ENCODE peak calls at places on chromosomes 16 and 17, in nine cellular contexts. One of them, this sample, is unnamed.
A peak's percentile ranks its signal among the peaks of the same experiment; 100 is the strongest.

GRCh38 chr17:29059281-29059680 is 16.3 kb downstream of the PIPOX start:
- DNase-seq in A673: no peak
- DNase-seq in activated T-helper 1 cell treated with anti-CD3 and anti-CD28 coated beads, Interleukin-12 subunit alpha, Interleukin-12 subunit beta, Interleukin-2, Interleukin-4 antibody, amounts not matched to agents 30 ng/mL and 10 ng/mL and 1 ng/mL, durations not matched to agents 14 hours and 24 hours and 36 hours: no peak
- DNase-seq in lung microvascular endothelial cell: peak; percentile 27
- DNase-seq in stimulated activated CD8-positive, alpha-beta memory T cell treated with anti-CD3 and anti-CD28 coated beads, Interleukin-4, amount 100 ng/mL, for 24 hours: no peak
- DNase-seq in CD8-positive, alpha-beta memory T cell: no peak
- DNase-seq in iris pigment epithelial cell: peak; percentile 75
- DNase-seq in tibial artery: no peak
- DNase-seq in Ammon's horn: no peak
- DNase-seq in this sample: no peak

GRCh38 chr17:40498281-40499084 is 2.9 kb downstream of the TNS4 start:
- DNase-seq in A673: no peak
- DNase-seq in CD8-positive, alpha-beta memory T cell: no peak
- DNase-seq in Ammon's horn: no peak
- DNase-seq in lung microvascular endothelial cell: no peak
- DNase-seq in tibial artery: no peak
- DNase-seq in iris pigment epithelial cell: no peak
- DNase-seq in activated T-helper 1 cell treated with anti-CD3 and anti-CD28 coated beads, Interleukin-12 subunit alpha, Interleukin-12 subunit beta, Interleukin-2, Interleukin-4 antibody, amounts not matched to agents 30 ng/mL and 10 ng/mL and 1 ng/mL, durations not matched to agents 14 hours and 24 hours and 36 hours: no peak
- DNase-seq in stimulated activated CD8-positive, alpha-beta memory T cell treated with anti-CD3 and anti-CD28 coated beads, Interleukin-4, amount 100 ng/mL, for 24 hours: no peak
- DNase-seq in this sample: no peak

GRCh38 chr16:82876951-82877350 is 250.2 kb downstream of the CDH13 start:
- DNase-seq in activated T-helper 1 cell treated with anti-CD3 and anti-CD28 coated beads, Interleukin-12 subunit alpha, Interleukin-12 subunit beta, Interleukin-2, Interleukin-4 antibody, amounts not matched to agents 30 ng/mL and 10 ng/mL and 1 ng/mL, durations not matched to agents 14 hours and 24 hours and 36 hours: no peak
- DNase-seq in CD8-positive, alpha-beta memory T cell: no peak
- DNase-seq in stimulated activated CD8-positive, alpha-beta memory T cell treated with anti-CD3 and anti-CD28 coated beads, Interleukin-4, amount 100 ng/mL, for 24 hours: no peak
- DNase-seq in tibial artery: no peak
- DNase-seq in lung microvascular endothelial cell: no peak
- DNase-seq in A673: no peak
- DNase-seq in iris pigment epithelial cell: no peak
- DNase-seq in Ammon's horn: no peak
- DNase-seq in this sample: no peak

GRCh38 chr17:40317345-40317873 is 8.4 kb downstream of the RARA start:
- DNase-seq in lung microvascular endothelial cell: peak; percentile 79
- DNase-seq in activated T-helper 1 cell treated with anti-CD3 and anti-CD28 coated beads, Interleukin-12 subunit alpha, Interleukin-12 subunit beta, Interleukin-2, Interleukin-4 antibody, amounts not matched to agents 30 ng/mL and 10 ng/mL and 1 ng/mL, durations not matched to agents 14 hours and 24 hours and 36 hours: peak; percentile 22
- DNase-seq in CD8-positive, alpha-beta memory T cell: peak; percentile 34
- DNase-seq in tibial artery: peak; percentile 80
- DNase-seq in Ammon's horn: no peak
- DNase-seq in A673: peak; percentile 57
- DNase-seq in stimulated activated CD8-positive, alpha-beta memory T cell treated with anti-CD3 and anti-CD28 coated beads, Interleukin-4, amount 100 ng/mL, for 24 hours: no peak
- DNase-seq in iris pigment epithelial cell: peak; percentile 75
- DNase-seq in this sample: no peak

GRCh38 chr17:64441772-64442549 is 7.0 kb upstream of the MILR1 start:
- DNase-seq in CD8-positive, alpha-beta memory T cell: no peak
- DNase-seq in A673: no peak
- DNase-seq in lung microvascular endothelial cell: peak; percentile 92
- DNase-seq in activated T-helper 1 cell treated with anti-CD3 and anti-CD28 coated beads, Interleukin-12 subunit alpha, Interleukin-12 subunit beta, Interleukin-2, Interleukin-4 antibody, amounts not matched to agents 30 ng/mL and 10 ng/mL and 1 ng/mL, durations not matched to agents 14 hours and 24 hours and 36 hours: peak; percentile 44
- DNase-seq in iris pigment epithelial cell: peak; percentile 93
- DNase-seq in stimulated activated CD8-positive, alpha-beta memory T cell treated with anti-CD3 and anti-CD28 coated beads, Interleukin-4, amount 100 ng/mL, for 24 hours: no peak
- DNase-seq in tibial artery: peak; percentile 70
- DNase-seq in Ammon's horn: peak; percentile 59
- DNase-seq in this sample: no peak

GRCh38 chr17:39700148-39700987 is 504 bp downstream of the ERBB2 start:
- DNase-seq in lung microvascular endothelial cell: peak; percentile 14
- DNase-seq in tibial artery: peak; percentile 69
- DNase-seq in iris pigment epithelial cell: peak; percentile 38
- DNase-seq in activated T-helper 1 cell treated with anti-CD3 and anti-CD28 coated beads, Interleukin-12 subunit alpha, Interleukin-12 subunit beta, Interleukin-2, Interleukin-4 antibody, amounts not matched to agents 30 ng/mL and 10 ng/mL and 1 ng/mL, durations not matched to agents 14 hours and 24 hours and 36 hours: no peak
- DNase-seq in stimulated activated CD8-positive, alpha-beta memory T cell treated with anti-CD3 and anti-CD28 coated beads, Interleukin-4, amount 100 ng/mL, for 24 hours: no peak
- DNase-seq in A673: peak; percentile 12
- DNase-seq in CD8-positive, alpha-beta memory T cell: no peak
- DNase-seq in Ammon's horn: no peak
- DNase-seq in this sample: no peak

GRCh38 chr16:30551781-30552180 is 6.4 kb downstream of the ZNF764 start:
- DNase-seq in tibial artery: no peak
- DNase-seq in CD8-positive, alpha-beta memory T cell: peak; percentile 86
- DNase-seq in stimulated activated CD8-positive, alpha-beta memory T cell treated with anti-CD3 and anti-CD28 coated beads, Interleukin-4, amount 100 ng/mL, for 24 hours: peak; percentile 41
- DNase-seq in A673: no peak
- DNase-seq in iris pigment epithelial cell: no peak
- DNase-seq in lung microvascular endothelial cell: no peak
- DNase-seq in Ammon's horn: no peak
- DNase-seq in activated T-helper 1 cell treated with anti-CD3 and anti-CD28 coated beads, Interleukin-12 subunit alpha, Interleukin-12 subunit beta, Interleukin-2, Interleukin-4 antibody, amounts not matched to agents 30 ng/mL and 10 ng/mL and 1 ng/mL, durations not matched to agents 14 hours and 24 hours and 36 hours: peak; percentile 66
- DNase-seq in this sample: peak; percentile 70

GRCh38 chr17:76063880-76064546 is 8.3 kb downstream of the SRP68 start:
- DNase-seq in stimulated activated CD8-positive, alpha-beta memory T cell treated with anti-CD3 and anti-CD28 coated beads, Interleukin-4, amount 100 ng/mL, for 24 hours: no peak
- DNase-seq in lung microvascular endothelial cell: no peak
- DNase-seq in A673: peak; percentile 48
- DNase-seq in activated T-helper 1 cell treated with anti-CD3 and anti-CD28 coated beads, Interleukin-12 subunit alpha, Interleukin-12 subunit beta, Interleukin-2, Interleukin-4 antibody, amounts not matched to agents 30 ng/mL and 10 ng/mL and 1 ng/mL, durations not matched to agents 14 hours and 24 hours and 36 hours: no peak
- DNase-seq in iris pigment epithelial cell: no peak
- DNase-seq in tibial artery: no peak
- DNase-seq in CD8-positive, alpha-beta memory T cell: peak; percentile 31
- DNase-seq in Ammon's horn: peak; percentile 39
- DNase-seq in this sample: no peak

GRCh38 chr16:87702325-87702811 is 63.4 kb downstream of the KLHDC4 start:
- DNase-seq in tibial artery: no peak
- DNase-seq in A673: no peak
- DNase-seq in iris pigment epithelial cell: peak; percentile 49
- DNase-seq in CD8-positive, alpha-beta memory T cell: no peak
- DNase-seq in Ammon's horn: no peak
- DNase-seq in stimulated activated CD8-positive, alpha-beta memory T cell treated with anti-CD3 and anti-CD28 coated beads, Interleukin-4, amount 100 ng/mL, for 24 hours: peak; percentile 41
- DNase-seq in lung microvascular endothelial cell: peak; percentile 87
- DNase-seq in activated T-helper 1 cell treated with anti-CD3 and anti-CD28 coated beads, Interleukin-12 subunit alpha, Interleukin-12 subunit beta, Interleukin-2, Interleukin-4 antibody, amounts not matched to agents 30 ng/mL and 10 ng/mL and 1 ng/mL, durations not matched to agents 14 hours and 24 hours and 36 hours: peak; percentile 30
- DNase-seq in this sample: peak; percentile 22

GRCh38 chr17:48908047-48908843 is at the start of gene UBE2Z:
- DNase-seq in lung microvascular endothelial cell: peak; percentile 96
- DNase-seq in iris pigment epithelial cell: peak; percentile 97
- DNase-seq in stimulated activated CD8-positive, alpha-beta memory T cell treated with anti-CD3 and anti-CD28 coated beads, Interleukin-4, amount 100 ng/mL, for 24 hours: peak; percentile 82
- DNase-seq in Ammon's horn: peak; percentile 99
- DNase-seq in CD8-positive, alpha-beta memory T cell: peak; percentile 85
- DNase-seq in tibial artery: peak; percentile 97
- DNase-seq in activated T-helper 1 cell treated with anti-CD3 and anti-CD28 coated beads, Interleukin-12 subunit alpha, Interleukin-12 subunit beta, Interleukin-2, Interleukin-4 antibody, amounts not matched to agents 30 ng/mL and 10 ng/mL and 1 ng/mL, durations not matched to agents 14 hours and 24 hours and 36 hours: peak; percentile 81
- DNase-seq in A673: peak; percentile 98
- DNase-seq in this sample: peak; percentile 70

GRCh38 chr16:63512910-63513309 is 1476.7 kb upstream of the CDH8 start:
- DNase-seq in Ammon's horn: no peak
- DNase-seq in tibial artery: no peak
- DNase-seq in stimulated activated CD8-positive, alpha-beta memory T cell treated with anti-CD3 and anti-CD28 coated beads, Interleukin-4, amount 100 ng/mL, for 24 hours: no peak
- DNase-seq in lung microvascular endothelial cell: no peak
- DNase-seq in A673: no peak
- DNase-seq in iris pigment epithelial cell: no peak
- DNase-seq in activated T-helper 1 cell treated with anti-CD3 and anti-CD28 coated beads, Interleukin-12 subunit alpha, Interleukin-12 subunit beta, Interleukin-2, Interleukin-4 antibody, amounts not matched to agents 30 ng/mL and 10 ng/mL and 1 ng/mL, durations not matched to agents 14 hours and 24 hours and 36 hours: no peak
- DNase-seq in CD8-positive, alpha-beta memory T cell: no peak
- DNase-seq in this sample: no peak

GRCh38 chr17:48068491-48068961 is 20.4 kb downstream of the NFE2L1 start:
- DNase-seq in tibial artery: no peak
- DNase-seq in CD8-positive, alpha-beta memory T cell: no peak
- DNase-seq in activated T-helper 1 cell treated with anti-CD3 and anti-CD28 coated beads, Interleukin-12 subunit alpha, Interleukin-12 subunit beta, Interleukin-2, Interleukin-4 antibody, amounts not matched to agents 30 ng/mL and 10 ng/mL and 1 ng/mL, durations not matched to agents 14 hours and 24 hours and 36 hours: no peak
- DNase-seq in iris pigment epithelial cell: peak; percentile 48
- DNase-seq in A673: peak; percentile 23
- DNase-seq in stimulated activated CD8-positive, alpha-beta memory T cell treated with anti-CD3 and anti-CD28 coated beads, Interleukin-4, amount 100 ng/mL, for 24 hours: no peak
- DNase-seq in lung microvascular endothelial cell: peak; percentile 42
- DNase-seq in Ammon's horn: no peak
- DNase-seq in this sample: no peak

GRCh38 chr17:69669441-69670178 is 255.1 kb downstream of the MAP2K6 start:
- DNase-seq in Ammon's horn: no peak
- DNase-seq in iris pigment epithelial cell: peak; percentile 34
- DNase-seq in stimulated activated CD8-positive, alpha-beta memory T cell treated with anti-CD3 and anti-CD28 coated beads, Interleukin-4, amount 100 ng/mL, for 24 hours: no peak
- DNase-seq in CD8-positive, alpha-beta memory T cell: no peak
- DNase-seq in A673: no peak
- DNase-seq in lung microvascular endothelial cell: no peak
- DNase-seq in activated T-helper 1 cell treated with anti-CD3 and anti-CD28 coated beads, Interleukin-12 subunit alpha, Interleukin-12 subunit beta, Interleukin-2, Interleukin-4 antibody, amounts not matched to agents 30 ng/mL and 10 ng/mL and 1 ng/mL, durations not matched to agents 14 hours and 24 hours and 36 hours: no peak
- DNase-seq in tibial artery: no peak
- DNase-seq in this sample: no peak

GRCh38 chr17:16293918-16294317 is 59.4 kb downstream of the CENPV start:
- DNase-seq in stimulated activated CD8-positive, alpha-beta memory T cell treated with anti-CD3 and anti-CD28 coated beads, Interleukin-4, amount 100 ng/mL, for 24 hours: no peak
- DNase-seq in Ammon's horn: no peak
- DNase-seq in CD8-positive, alpha-beta memory T cell: no peak
- DNase-seq in tibial artery: no peak
- DNase-seq in lung microvascular endothelial cell: no peak
- DNase-seq in activated T-helper 1 cell treated with anti-CD3 and anti-CD28 coated beads, Interleukin-12 subunit alpha, Interleukin-12 subunit beta, Interleukin-2, Interleukin-4 antibody, amounts not matched to agents 30 ng/mL and 10 ng/mL and 1 ng/mL, durations not matched to agents 14 hours and 24 hours and 36 hours: no peak
- DNase-seq in A673: no peak
- DNase-seq in iris pigment epithelial cell: no peak
- DNase-seq in this sample: no peak

GRCh38 chr16:24372824-24373223 is 116.7 kb downstream of the CACNG3 start:
- DNase-seq in Ammon's horn: peak; percentile 5
- DNase-seq in iris pigment epithelial cell: no peak
- DNase-seq in tibial artery: no peak
- DNase-seq in activated T-helper 1 cell treated with anti-CD3 and anti-CD28 coated beads, Interleukin-12 subunit alpha, Interleukin-12 subunit beta, Interleukin-2, Interleukin-4 antibody, amounts not matched to agents 30 ng/mL and 10 ng/mL and 1 ng/mL, durations not matched to agents 14 hours and 24 hours and 36 hours: no peak
- DNase-seq in A673: no peak
- DNase-seq in CD8-positive, alpha-beta memory T cell: no peak
- DNase-seq in lung microvascular endothelial cell: no peak
- DNase-seq in stimulated activated CD8-positive, alpha-beta memory T cell treated with anti-CD3 and anti-CD28 coated beads, Interleukin-4, amount 100 ng/mL, for 24 hours: no peak
- DNase-seq in this sample: no peak

GRCh38 chr16:85158702-85159225 is 46.5 kb upstream of the CIBAR2 start:
- DNase-seq in iris pigment epithelial cell: no peak
- DNase-seq in CD8-positive, alpha-beta memory T cell: no peak
- DNase-seq in tibial artery: no peak
- DNase-seq in A673: no peak
- DNase-seq in Ammon's horn: no peak
- DNase-seq in activated T-helper 1 cell treated with anti-CD3 and anti-CD28 coated beads, Interleukin-12 subunit alpha, Interleukin-12 subunit beta, Interleukin-2, Interleukin-4 antibody, amounts not matched to agents 30 ng/mL and 10 ng/mL and 1 ng/mL, durations not matched to agents 14 hours and 24 hours and 36 hours: no peak
- DNase-seq in stimulated activated CD8-positive, alpha-beta memory T cell treated with anti-CD3 and anti-CD28 coated beads, Interleukin-4, amount 100 ng/mL, for 24 hours: no peak
- DNase-seq in lung microvascular endothelial cell: no peak
- DNase-seq in this sample: no peak

GRCh38 chr17:61158372-61158771 is 241.3 kb upstream of the TBX2 start:
- DNase-seq in iris pigment epithelial cell: no peak
- DNase-seq in lung microvascular endothelial cell: no peak
- DNase-seq in A673: no peak
- DNase-seq in tibial artery: no peak
- DNase-seq in activated T-helper 1 cell treated with anti-CD3 and anti-CD28 coated beads, Interleukin-12 subunit alpha, Interleukin-12 subunit beta, Interleukin-2, Interleukin-4 antibody, amounts not matched to agents 30 ng/mL and 10 ng/mL and 1 ng/mL, durations not matched to agents 14 hours and 24 hours and 36 hours: no peak
- DNase-seq in CD8-positive, alpha-beta memory T cell: no peak
- DNase-seq in stimulated activated CD8-positive, alpha-beta memory T cell treated with anti-CD3 and anti-CD28 coated beads, Interleukin-4, amount 100 ng/mL, for 24 hours: no peak
- DNase-seq in Ammon's horn: no peak
- DNase-seq in this sample: no peak

GRCh38 chr17:60151355-60151754 is 1.6 kb downstream of the CA4 start:
- DNase-seq in activated T-helper 1 cell treated with anti-CD3 and anti-CD28 coated beads, Interleukin-12 subunit alpha, Interleukin-12 subunit beta, Interleukin-2, Interleukin-4 antibody, amounts not matched to agents 30 ng/mL and 10 ng/mL and 1 ng/mL, durations not matched to agents 14 hours and 24 hours and 36 hours: no peak
- DNase-seq in A673: no peak
- DNase-seq in Ammon's horn: no peak
- DNase-seq in tibial artery: no peak
- DNase-seq in stimulated activated CD8-positive, alpha-beta memory T cell treated with anti-CD3 and anti-CD28 coated beads, Interleukin-4, amount 100 ng/mL, for 24 hours: no peak
- DNase-seq in iris pigment epithelial cell: no peak
- DNase-seq in CD8-positive, alpha-beta memory T cell: no peak
- DNase-seq in lung microvascular endothelial cell: no peak
- DNase-seq in this sample: no peak

GRCh38 chr17:4166419-4166818 is 23.4 kb downstream of the CYB5D2 start:
- DNase-seq in CD8-positive, alpha-beta memory T cell: no peak
- DNase-seq in tibial artery: no peak
- DNase-seq in A673: no peak
- DNase-seq in lung microvascular endothelial cell: no peak
- DNase-seq in iris pigment epithelial cell: no peak
- DNase-seq in activated T-helper 1 cell treated with anti-CD3 and anti-CD28 coated beads, Interleukin-12 subunit alpha, Interleukin-12 subunit beta, Interleukin-2, Interleukin-4 antibody, amounts not matched to agents 30 ng/mL and 10 ng/mL and 1 ng/mL, durations not matched to agents 14 hours and 24 hours and 36 hours: no peak
- DNase-seq in Ammon's horn: no peak
- DNase-seq in stimulated activated CD8-positive, alpha-beta memory T cell treated with anti-CD3 and anti-CD28 coated beads, Interleukin-4, amount 100 ng/mL, for 24 hours: no peak
- DNase-seq in this sample: no peak

GRCh38 chr17:54408741-54409140 is 491.9 kb upstream of the TOM1L1 start:
- DNase-seq in tibial artery: no peak
- DNase-seq in lung microvascular endothelial cell: no peak
- DNase-seq in iris pigment epithelial cell: no peak
- DNase-seq in Ammon's horn: peak; percentile 40
- DNase-seq in CD8-positive, alpha-beta memory T cell: no peak
- DNase-seq in stimulated activated CD8-positive, alpha-beta memory T cell treated with anti-CD3 and anti-CD28 coated beads, Interleukin-4, amount 100 ng/mL, for 24 hours: no peak
- DNase-seq in A673: peak; percentile 90
- DNase-seq in activated T-helper 1 cell treated with anti-CD3 and anti-CD28 coated beads, Interleukin-12 subunit alpha, Interleukin-12 subunit beta, Interleukin-2, Interleukin-4 antibody, amounts not matched to agents 30 ng/mL and 10 ng/mL and 1 ng/mL, durations not matched to agents 14 hours and 24 hours and 36 hours: no peak
- DNase-seq in this sample: no peak

GRCh38 chr17:17445925-17446665 is 30.7 kb upstream of the MED9 start:
- DNase-seq in lung microvascular endothelial cell: peak; percentile 98
- DNase-seq in tibial artery: no peak
- DNase-seq in CD8-positive, alpha-beta memory T cell: no peak
- DNase-seq in iris pigment epithelial cell: peak; percentile 88
- DNase-seq in A673: no peak
- DNase-seq in Ammon's horn: no peak
- DNase-seq in activated T-helper 1 cell treated with anti-CD3 and anti-CD28 coated beads, Interleukin-12 subunit alpha, Interleukin-12 subunit beta, Interleukin-2, Interleukin-4 antibody, amounts not matched to agents 30 ng/mL and 10 ng/mL and 1 ng/mL, durations not matched to agents 14 hours and 24 hours and 36 hours: no peak
- DNase-seq in stimulated activated CD8-positive, alpha-beta memory T cell treated with anti-CD3 and anti-CD28 coated beads, Interleukin-4, amount 100 ng/mL, for 24 hours: no peak
- DNase-seq in this sample: no peak

GRCh38 chr16:58011652-58012051 is 10.4 kb downstream of the USB1 start:
- DNase-seq in lung microvascular endothelial cell: peak; percentile 36
- DNase-seq in Ammon's horn: no peak
- DNase-seq in A673: peak; percentile 29
- DNase-seq in stimulated activated CD8-positive, alpha-beta memory T cell treated with anti-CD3 and anti-CD28 coated beads, Interleukin-4, amount 100 ng/mL, for 24 hours: no peak
- DNase-seq in tibial artery: no peak
- DNase-seq in CD8-positive, alpha-beta memory T cell: no peak
- DNase-seq in iris pigment epithelial cell: peak; percentile 78
- DNase-seq in activated T-helper 1 cell treated with anti-CD3 and anti-CD28 coated beads, Interleukin-12 subunit alpha, Interleukin-12 subunit beta, Interleukin-2, Interleukin-4 antibody, amounts not matched to agents 30 ng/mL and 10 ng/mL and 1 ng/mL, durations not matched to agents 14 hours and 24 hours and 36 hours: no peak
- DNase-seq in this sample: no peak

GRCh38 chr16:13885700-13886099 is 34.3 kb upstream of the ERCC4 start:
- DNase-seq in tibial artery: no peak
- DNase-seq in Ammon's horn: no peak
- DNase-seq in stimulated activated CD8-positive, alpha-beta memory T cell treated with anti-CD3 and anti-CD28 coated beads, Interleukin-4, amount 100 ng/mL, for 24 hours: no peak
- DNase-seq in A673: no peak
- DNase-seq in activated T-helper 1 cell treated with anti-CD3 and anti-CD28 coated beads, Interleukin-12 subunit alpha, Interleukin-12 subunit beta, Interleukin-2, Interleukin-4 antibody, amounts not matched to agents 30 ng/mL and 10 ng/mL and 1 ng/mL, durations not matched to agents 14 hours and 24 hours and 36 hours: no peak
- DNase-seq in iris pigment epithelial cell: no peak
- DNase-seq in lung microvascular endothelial cell: no peak
- DNase-seq in CD8-positive, alpha-beta memory T cell: no peak
- DNase-seq in this sample: no peak

GRCh38 chr17:27904534-27904933 is 11.4 kb upstream of the LYRM9 start:
- DNase-seq in CD8-positive, alpha-beta memory T cell: no peak
- DNase-seq in lung microvascular endothelial cell: no peak
- DNase-seq in activated T-helper 1 cell treated with anti-CD3 and anti-CD28 coated beads, Interleukin-12 subunit alpha, Interleukin-12 subunit beta, Interleukin-2, Interleukin-4 antibody, amounts not matched to agents 30 ng/mL and 10 ng/mL and 1 ng/mL, durations not matched to agents 14 hours and 24 hours and 36 hours: no peak
- DNase-seq in A673: no peak
- DNase-seq in Ammon's horn: no peak
- DNase-seq in stimulated activated CD8-positive, alpha-beta memory T cell treated with anti-CD3 and anti-CD28 coated beads, Interleukin-4, amount 100 ng/mL, for 24 hours: no peak
- DNase-seq in tibial artery: no peak
- DNase-seq in iris pigment epithelial cell: no peak
- DNase-seq in this sample: no peak

GRCh38 chr16:4936181-4936990 is 562 bp downstream of the PPL start:
- DNase-seq in Ammon's horn: no peak
- DNase-seq in activated T-helper 1 cell treated with anti-CD3 and anti-CD28 coated beads, Interleukin-12 subunit alpha, Interleukin-12 subunit beta, Interleukin-2, Interleukin-4 antibody, amounts not matched to agents 30 ng/mL and 10 ng/mL and 1 ng/mL, durations not matched to agents 14 hours and 24 hours and 36 hours: no peak
- DNase-seq in lung microvascular endothelial cell: no peak
- DNase-seq in A673: no peak
- DNase-seq in iris pigment epithelial cell: no peak
- DNase-seq in tibial artery: peak; percentile 74
- DNase-seq in stimulated activated CD8-positive, alpha-beta memory T cell treated with anti-CD3 and anti-CD28 coated beads, Interleukin-4, amount 100 ng/mL, for 24 hours: no peak
- DNase-seq in CD8-positive, alpha-beta memory T cell: no peak
- DNase-seq in this sample: no peak

GRCh38 chr17:81094744-81095607 is 60.0 kb downstream of the BAIAP2 start:
- DNase-seq in activated T-helper 1 cell treated with anti-CD3 and anti-CD28 coated beads, Interleukin-12 subunit alpha, Interleukin-12 subunit beta, Interleukin-2, Interleukin-4 antibody, amounts not matched to agents 30 ng/mL and 10 ng/mL and 1 ng/mL, durations not matched to agents 14 hours and 24 hours and 36 hours: peak; percentile 77
- DNase-seq in stimulated activated CD8-positive, alpha-beta memory T cell treated with anti-CD3 and anti-CD28 coated beads, Interleukin-4, amount 100 ng/mL, for 24 hours: peak; percentile 96
- DNase-seq in A673: peak; percentile 97
- DNase-seq in lung microvascular endothelial cell: peak; percentile 99
- DNase-seq in tibial artery: peak; percentile 90
- DNase-seq in Ammon's horn: peak; percentile 91
- DNase-seq in CD8-positive, alpha-beta memory T cell: peak; percentile 91
- DNase-seq in iris pigment epithelial cell: peak; percentile 100
- DNase-seq in this sample: peak; percentile 96

GRCh38 chr17:27155866-27156265 is 138.0 kb upstream of the WSB1 start:
- DNase-seq in Ammon's horn: no peak
- DNase-seq in iris pigment epithelial cell: no peak
- DNase-seq in CD8-positive, alpha-beta memory T cell: no peak
- DNase-seq in stimulated activated CD8-positive, alpha-beta memory T cell treated with anti-CD3 and anti-CD28 coated beads, Interleukin-4, amount 100 ng/mL, for 24 hours: no peak
- DNase-seq in tibial artery: peak; percentile 44
- DNase-seq in activated T-helper 1 cell treated with anti-CD3 and anti-CD28 coated beads, Interleukin-12 subunit alpha, Interleukin-12 subunit beta, Interleukin-2, Interleukin-4 antibody, amounts not matched to agents 30 ng/mL and 10 ng/mL and 1 ng/mL, durations not matched to agents 14 hours and 24 hours and 36 hours: no peak
- DNase-seq in lung microvascular endothelial cell: no peak
- DNase-seq in A673: no peak
- DNase-seq in this sample: no peak

GRCh38 chr17:30921544-30922196 is at the start of gene ADAP2:
- DNase-seq in CD8-positive, alpha-beta memory T cell: no peak
- DNase-seq in iris pigment epithelial cell: peak; percentile 13
- DNase-seq in stimulated activated CD8-positive, alpha-beta memory T cell treated with anti-CD3 and anti-CD28 coated beads, Interleukin-4, amount 100 ng/mL, for 24 hours: no peak
- DNase-seq in lung microvascular endothelial cell: peak; percentile 10
- DNase-seq in Ammon's horn: peak; percentile 53
- DNase-seq in A673: no peak
- DNase-seq in tibial artery: peak; percentile 68
- DNase-seq in activated T-helper 1 cell treated with anti-CD3 and anti-CD28 coated beads, Interleukin-12 subunit alpha, Interleukin-12 subunit beta, Interleukin-2, Interleukin-4 antibody, amounts not matched to agents 30 ng/mL and 10 ng/mL and 1 ng/mL, durations not matched to agents 14 hours and 24 hours and 36 hours: no peak
- DNase-seq in this sample: no peak

This sample was measured in effector memory CD8-positive, alpha-beta T cell.